ENCODE peak calls at places on chromosomes 1 and 21, in nine cellular contexts. D is tibial nerve, H is H54, Q is HepG2, I is stomach, K is transverse colon, V is suprapubic skin, R is heart left ventricle, J is esophagus muscularis mucosa. N is an unnamed sample.
A peak's percentile ranks its signal among the peaks of the same experiment; 100 is the strongest.

GRCh38 chr1:31444725-31445448 is 31.9 kb downstream of the SERINC2 start:
- DNase-seq in H (no peak), K (peak; percentile 91), V (no peak), Q (peak; percentile 97), D (no peak), R (no peak), I (peak; percentile 78), J (peak; percentile 88), N (no peak)

GRCh38 chr1:198672124-198672523 is 33.3 kb downstream of the PTPRC start:
- DNase-seq in K (no peak), J (no peak), V (no peak), I (no peak), Q (no peak), D (no peak), R (no peak), H (no peak), N (no peak)

GRCh38 chr1:212645563-212646543 is 37.3 kb downstream of the ATF3 start:
- DNase-seq in J (no peak), Q (peak; percentile 18), K (no peak), V (peak; percentile 29), I (no peak), H (no peak), D (no peak), R (no peak), N (no peak)

GRCh38 chr1:197797010-197797409 is 21.7 kb upstream of the DENND1B start:
- DNase-seq in Q (no peak), I (no peak), R (no peak), J (no peak), K (no peak), H (no peak), V (no peak), D (no peak), N (no peak)

GRCh38 chr1:206467915-206468314 is 2.4 kb upstream of the IKBKE start:
- DNase-seq in Q (no peak), V (no peak), I (peak; percentile 50), D (peak; percentile 30), H (no peak), J (no peak), K (peak; percentile 37), R (no peak), N (no peak)

GRCh38 chr1:93607814-93608187 is 73.8 kb downstream of the BCAR3 start:
- DNase-seq in J (no peak), R (no peak), K (no peak), V (no peak), I (no peak), D (no peak), H (no peak), Q (no peak), N (no peak)

GRCh38 chr1:177411371-177411770 is 240.6 kb downstream of the BRINP2 start:
- DNase-seq in H (no peak), Q (no peak), D (no peak), J (no peak), I (no peak), R (no peak), K (no peak), V (no peak), N (no peak)

GRCh38 chr21:29991624-29992023 is 51.8 kb upstream of the GRIK1 start:
- DNase-seq in D (no peak), V (no peak), I (no peak), J (no peak), R (no peak), Q (no peak), K (no peak), H (no peak), N (no peak)

GRCh38 chr1:196007763-196008162 is 600.5 kb downstream of the KCNT2 start:
- DNase-seq in Q (peak; percentile 20), D (no peak), J (no peak), V (no peak), I (no peak), K (no peak), R (no peak), H (no peak), N (no peak)

GRCh38 chr1:86409416-86410021 is 13.4 kb upstream of the ODF2L start:
- DNase-seq in V (no peak), J (peak; percentile 74), R (no peak), D (no peak), Q (peak; percentile 6), K (no peak), H (no peak), I (no peak), N (no peak)

GRCh38 chr1:1381294-1381693 is 6.3 kb upstream of the AURKAIP1 start:
- DNase-seq in H (no peak), D (no peak), R (no peak), V (no peak), I (no peak), K (no peak), J (no peak), Q (no peak), N (no peak)

GRCh38 chr1:918843-919242 is 4.9 kb upstream of the SAMD11 start:
- DNase-seq in I (no peak), D (no peak), K (no peak), J (no peak), V (no peak), Q (no peak), R (no peak), H (no peak), N (no peak)

GRCh38 chr1:16607433-16607851 is 5.9 kb downstream of the NBPF1 start:
- DNase-seq in Q (no peak), I (no peak), V (no peak), K (peak; percentile 10), H (no peak), D (no peak), R (no peak), J (no peak), N (no peak)

GRCh38 chr1:81756872-81757271 is 43.9 kb upstream of the ADGRL2 start:
- DNase-seq in R (peak; percentile 12), J (no peak), V (no peak), K (no peak), I (no peak), Q (no peak), D (peak; percentile 14), H (no peak), N (no peak)

GRCh38 chr1:78490861-78491310 is at the start of gene PTGFR:
- DNase-seq in I (no peak), V (no peak), H (peak; percentile 41), D (peak; percentile 55), R (no peak), Q (no peak), K (no peak), J (no peak), N (peak; percentile 41)

GRCh38 chr21:37367301-37367757 is 756 bp downstream of the DYRK1A start:
- DNase-seq in I (peak; percentile 27), R (no peak), Q (no peak), V (no peak), D (no peak), K (peak; percentile 19), J (no peak), H (no peak), N (no peak)

GRCh38 chr21:37369307-37369854 is 2.8 kb downstream of the DYRK1A start:
- DNase-seq in Q (no peak), V (no peak), J (no peak), D (no peak), H (no peak), K (no peak), I (no peak), R (no peak), N (no peak)

GRCh38 chr21:37370152-37371040 is 3.8 kb downstream of the DYRK1A start:
- DNase-seq in R (no peak), I (no peak), V (no peak), H (no peak), Q (no peak), K (no peak), J (no peak), D (no peak), N (no peak)

GRCh38 chr21:37367758-37368535 is 1.4 kb downstream of the DYRK1A start:
- DNase-seq in Q (no peak), D (peak; percentile 25), H (no peak), R (peak; percentile 75), K (peak; percentile 38), J (no peak), V (no peak), I (peak; percentile 44), N (peak; percentile 43)

GRCh38 chr21:37368536-37369279 is 2.1 kb downstream of the DYRK1A start:
- DNase-seq in D (no peak), J (no peak), R (no peak), V (no peak), K (no peak), I (no peak), Q (no peak), H (no peak), N (no peak)
- TF ChIP-seq POLR2A in D (no peak), J (no peak), R (no peak), V (no peak), K (no peak), I (no peak), Q (no peak), H (no peak), N (no peak)

GRCh38 chr21:15053531-15053930 is 11.3 kb downstream of the NRIP1 start:
- DNase-seq in K (no peak), J (no peak), R (no peak), Q (no peak), H (no peak), D (no peak), V (no peak), I (no peak), N (no peak)

GRCh38 chr21:15057290-15057689 is 7.5 kb downstream of the NRIP1 start:
- DNase-seq in V (no peak), Q (no peak), I (no peak), H (no peak), R (no peak), J (no peak), K (peak; percentile 46), D (no peak), N (peak; percentile 43)

GRCh38 chr21:15051652-15052554 is 12.9 kb downstream of the NRIP1 start:
- DNase-seq in Q (no peak), I (no peak), H (no peak), R (no peak), J (no peak), V (no peak), D (no peak), K (peak; percentile 28), N (no peak)

GRCh38 chr21:15054606-15055239 is 10.1 kb downstream of the NRIP1 start:
- DNase-seq in Q (no peak), R (no peak), J (no peak), D (no peak), I (no peak), K (no peak), H (no peak), V (no peak), N (no peak)

GRCh38 chr21:15054089-15054488 is 10.7 kb downstream of the NRIP1 start:
- DNase-seq in J (no peak), V (no peak), H (no peak), I (no peak), D (no peak), K (peak; percentile 28), Q (no peak), R (peak; percentile 8), N (no peak)
- TF ChIP-seq POLR2A in J (no peak), V (no peak), H (no peak), I (no peak), D (no peak), K (no peak), Q (no peak), R (no peak), N (no peak)

GRCh38 chr1:151342562-151342961 is 4.5 kb downstream of the RFX5 start:
- DNase-seq in K (no peak), H (no peak), J (no peak), V (no peak), R (no peak), Q (no peak), I (no peak), D (no peak), N (no peak)
- TF ChIP-seq POLR2A in K (no peak), H (no peak), J (no peak), V (no peak), R (no peak), Q (no peak), I (no peak), D (no peak), N (no peak)

GRCh38 chr1:156291226-156292061 is 4.0 kb downstream of the GLMP start:
- DNase-seq in D (peak; percentile 86), I (peak; percentile 92), V (peak; percentile 95), R (peak; percentile 88), H (no peak), K (peak; percentile 92), Q (peak; percentile 94), J (peak; percentile 96), N (peak; percentile 91)
- TF ChIP-seq POLR2A in D (peak; percentile 50), I (no peak), V (no peak), R (no peak), H (no peak), K (peak; percentile 54), Q (peak; percentile 89), J (no peak), N (no peak)

N was measured in testis.